ENCODE peak calls at places on chromosomes 16 and 17, in six cellular contexts. G is DND-41, T is cardiac muscle cell, D is fibroblast of lung, R is gastrocnemius medialis, P is HepG2. J is an unnamed sample. For H3K36me3, the result is how much of the 10 kb centered on the place peaks cover.

GRCh38 chr17:49012893-49013255 is 15.7 kb downstream of the IGF2BP1 start:
- DNase-seq in G (no peak), T (no peak), D (no peak), R (no peak), P (no peak), J (no peak)

GRCh38 chr16:8173111-8173644 is 417.1 kb downstream of the TMEM114 start:
- DNase-seq in G (peak), T (peak), D (peak), R (peak), P (peak), J (peak)

GRCh38 chr17:73632513-73632912 is 11.7 kb downstream of the SDK2 start:
- DNase-seq in G (no peak), T (no peak), D (no peak), R (no peak), P (no peak), J (no peak)

GRCh38 chr16:89581045-89581695 is 5.6 kb downstream of the CPNE7 start:
- DNase-seq in G (no peak), T (no peak), D (peak), R (no peak), P (peak), J (no peak)

GRCh38 chr17:56604691-56605090 is 11.2 kb downstream of the NOG start:
- DNase-seq in G (no peak), T (no peak), D (no peak), R (no peak), P (peak), J (no peak)

GRCh38 chr17:3208484-3208883 is 1.0 kb downstream of the OR1A1 start:
- DNase-seq in G (no peak), T (no peak), D (no peak), R (no peak), P (no peak), J (no peak)

GRCh38 chr17:4074831-4075495 is 67.9 kb downstream of the ZZEF1 start:
- DNase-seq in G (peak), T (peak), D (peak), R (no peak), P (peak), J (no peak)

GRCh38 chr16:2515180-2515803 is 1.5 kb downstream of the ATP6V0C start:
- DNase-seq in G (no peak), T (no peak), D (no peak), R (no peak), P (no peak), J (no peak)

GRCh38 chr17:1259910-1260389 is 10.3 kb upstream of the BHLHA9 start:
- DNase-seq in G (no peak), T (no peak), D (no peak), R (no peak), P (no peak), J (no peak)

GRCh38 chr16:16101585-16101984 is 121.7 kb downstream of the ABCC6 start:
- DNase-seq in G (no peak), T (no peak), D (no peak), R (no peak), P (no peak), J (no peak)

GRCh38 chr17:34852614-34853013 is 108.6 kb downstream of the CCT6B start:
- DNase-seq in G (no peak), T (no peak), D (no peak), R (no peak), P (no peak), J (no peak)

GRCh38 chr16:56662357-56663354 is 4.9 kb downstream of the MT1F start:
- DNase-seq in G (no peak), T (no peak), D (no peak), R (no peak), P (no peak), J (peak)

GRCh38 chr17:13024526-13025263 is 6.9 kb upstream of the ELAC2 start:
- DNase-seq in G (peak), T (peak), D (peak), R (no peak), P (peak), J (peak)

GRCh38 chr17:5537251-5537650 is 47.1 kb downstream of the NLRP1 start:
- DNase-seq in G (no peak), T (no peak), D (peak), R (no peak), P (no peak), J (no peak)

GRCh38 chr17:27454089-27454488 is 2.2 kb upstream of the KSR1 start:
- DNase-seq in G (no peak), T (no peak), D (no peak), R (no peak), P (no peak), J (no peak)

GRCh38 chr17:63480826-63481487 is 4.1 kb downstream of the ACE start:
- DNase-seq in G (no peak), T (no peak), D (no peak), R (no peak), P (no peak), J (no peak)

GRCh38 chr17:39800540-39800939 is 62.8 kb downstream of the GRB7 start:
- DNase-seq in G (peak), T (no peak), D (no peak), R (no peak), P (no peak), J (peak)

GRCh38 chr17:50707296-50708049 is at the start of gene ANKRD40:
- DNase-seq in G (peak), T (peak), D (peak), R (peak), P (peak), J (peak)

GRCh38 chr16:1427473-1428461 is 3.1 kb upstream of the PERCC1 start:
- DNase-seq in G (no peak), T (no peak), D (no peak), R (no peak), P (no peak), J (no peak)

GRCh38 chr17:83180996-83181481 is 101.6 kb downstream of the METRNL start:
- DNase-seq in G (no peak), T (no peak), D (no peak), R (no peak), P (no peak), J (no peak)

GRCh38 chr17:51244041-51244440 is 15.8 kb downstream of the MBTD1 start:
- DNase-seq in G (no peak), T (no peak), D (no peak), R (no peak), P (no peak), J (no peak)

GRCh38 chr17:20925091-20925490 is 117.7 kb downstream of the USP22 start:
- DNase-seq in G (no peak), T (no peak), D (no peak), R (no peak), P (no peak), J (no peak)

GRCh38 chr17:14693382-14693781 is 392.5 kb downstream of the HS3ST3B1 start:
- DNase-seq in G (peak), T (no peak), D (no peak), R (no peak), P (no peak), J (no peak)

GRCh38 chr16:85605912-85606841 is 6.9 kb upstream of the GSE1 start:
- DNase-seq in G (no peak), T (no peak), D (no peak), R (no peak), P (no peak), J (no peak)

GRCh38 chr16:14335297-14335696 is 264.2 kb downstream of the MRTFB start:
- DNase-seq in G (no peak), T (no peak), D (no peak), R (no peak), P (no peak), J (no peak)

GRCh38 chr16:89407282-89407924 is 83.0 kb downstream of the ANKRD11 start:
- DNase-seq in G (peak), T (no peak), D (no peak), R (no peak), P (no peak), J (no peak)

GRCh38 chr16:88534731-88535141 is 35.5 kb upstream of the ZC3H18 start:
- DNase-seq in G (no peak), T (peak), D (peak), R (no peak), P (no peak), J (peak)

GRCh38 chr17:78174870-78175642 is 6.7 kb downstream of the SYNGR2 start:
- DNase-seq in G (no peak), T (no peak), D (no peak), R (peak), P (no peak), J (no peak)

GRCh38 chr17:64506201-64506575 is at the start of gene DDX5:
- DNase-seq in G (peak), T (peak), D (no peak), R (peak), P (peak), J (peak)

GRCh38 chr16:4607841-4608703 is 6.6 kb downstream of the UBALD1 start:
- DNase-seq in G (no peak), T (no peak), D (no peak), R (no peak), P (no peak), J (no peak)
- H3K36me3 ChIP-seq in G (under half), T (under half), D (under half), R (under half), P (under half), J (under half)

GRCh38 chr16:49608801-49609200 is 235.2 kb downstream of the C16orf78 start:
- DNase-seq in G (no peak), T (peak), D (peak), R (no peak), P (peak), J (no peak)
- TF ChIP-seq CTCF in G (peak), T (peak), D (peak), R (peak), P (peak), J (no peak)

DNA sequence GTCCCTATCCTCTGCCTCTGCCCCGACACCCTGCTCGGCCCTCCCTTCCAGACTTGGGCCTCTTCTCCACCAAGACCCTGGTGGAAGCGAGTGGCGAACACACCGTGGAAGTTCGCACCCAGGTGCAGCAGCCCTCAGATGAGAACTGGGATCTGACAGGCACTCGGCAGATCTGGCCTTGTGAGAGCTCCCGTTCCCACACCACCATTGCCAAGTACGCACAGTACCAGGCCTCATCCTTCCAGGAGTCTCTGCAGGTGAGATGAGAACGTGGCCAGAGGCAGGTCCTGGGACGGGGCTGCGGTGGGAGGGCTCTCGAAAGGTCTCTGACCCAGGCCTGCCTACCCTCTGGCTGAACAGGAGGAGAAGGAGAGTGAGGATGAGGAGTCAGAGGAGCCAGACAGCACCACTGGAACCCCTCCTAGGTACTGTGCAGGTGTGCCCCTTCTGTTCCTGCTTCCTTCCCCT is 3.9 kb upstream of the TMEM88 start:
- DNase-seq in G (no peak), T (no peak), D (no peak), R (no peak), P (no peak), J (no peak)
- H3K4me3 ChIP-seq in G (peak), T (no peak), D (no peak), R (no peak), P (no peak), J (peak)

GRCh38 chr17:17130077-17130844 is 75.9 kb downstream of the PLD6 start:
- DNase-seq in G (no peak), T (no peak), D (no peak), R (no peak), P (no peak), J (no peak)

GRCh38 chr17:17131876-17132275 is 74.3 kb downstream of the PLD6 start:
- DNase-seq in G (no peak), T (no peak), D (no peak), R (no peak), P (no peak), J (no peak)

GRCh38 chr17:17134952-17135340 is 71.2 kb downstream of the PLD6 start:
- DNase-seq in G (no peak), T (no peak), D (no peak), R (no peak), P (no peak), J (no peak)

GRCh38 chr17:17134051-17134951 is 71.8 kb downstream of the PLD6 start:
- DNase-seq in G (no peak), T (no peak), D (no peak), R (no peak), P (no peak), J (no peak)

DNA sequence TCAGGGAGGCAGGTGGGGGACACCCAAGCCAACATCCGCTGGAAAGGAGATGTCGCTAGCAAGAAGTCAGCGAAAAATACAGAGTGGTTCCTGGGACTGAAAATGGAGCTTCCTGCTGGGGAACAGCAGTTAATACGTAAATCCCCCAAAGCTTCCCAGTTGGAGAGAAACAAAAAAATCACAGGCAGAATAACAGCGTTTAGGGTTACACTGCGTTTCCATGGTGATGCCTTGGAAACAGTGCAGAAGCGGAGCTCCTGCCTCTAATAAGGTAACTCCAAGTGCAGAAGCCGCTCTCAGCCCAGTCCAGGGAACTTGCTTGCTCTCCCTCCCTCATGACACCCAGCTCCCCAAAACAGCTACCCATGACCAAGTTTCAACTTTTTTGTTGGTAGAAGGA is 73.4 kb downstream of the PLD6 start:
- DNase-seq in G (no peak), T (no peak), D (no peak), R (no peak), P (no peak), J (no peak)
- H3K36me3 ChIP-seq in G (half or more), T (under half), D (under half), R (under half), P (under half), J (under half)

GRCh38 chr17:45110676-45111611 is 21.4 kb downstream of the PLCD3 start:
- DNase-seq in G (no peak), T (peak), D (peak), R (peak), P (no peak), J (no peak)

GRCh38 chr17:45107286-45107685 is 25.0 kb downstream of the PLCD3 start:
- DNase-seq in G (no peak), T (no peak), D (no peak), R (no peak), P (no peak), J (no peak)

GRCh38 chr17:45108051-45108450 is 24.3 kb downstream of the PLCD3 start:
- DNase-seq in G (no peak), T (no peak), D (no peak), R (no peak), P (no peak), J (no peak)

GRCh38 chr17:45106582-45106981 is 25.7 kb downstream of the PLCD3 start:
- DNase-seq in G (no peak), T (no peak), D (no peak), R (no peak), P (no peak), J (no peak)

GRCh38 chr17:45108595-45109521 is 23.5 kb downstream of the PLCD3 start:
- DNase-seq in G (no peak), T (no peak), D (no peak), R (no peak), P (no peak), J (no peak)
- TF ChIP-seq CTCF in G (no peak), T (no peak), D (peak), R (peak), P (peak), J (no peak)

DNA sequence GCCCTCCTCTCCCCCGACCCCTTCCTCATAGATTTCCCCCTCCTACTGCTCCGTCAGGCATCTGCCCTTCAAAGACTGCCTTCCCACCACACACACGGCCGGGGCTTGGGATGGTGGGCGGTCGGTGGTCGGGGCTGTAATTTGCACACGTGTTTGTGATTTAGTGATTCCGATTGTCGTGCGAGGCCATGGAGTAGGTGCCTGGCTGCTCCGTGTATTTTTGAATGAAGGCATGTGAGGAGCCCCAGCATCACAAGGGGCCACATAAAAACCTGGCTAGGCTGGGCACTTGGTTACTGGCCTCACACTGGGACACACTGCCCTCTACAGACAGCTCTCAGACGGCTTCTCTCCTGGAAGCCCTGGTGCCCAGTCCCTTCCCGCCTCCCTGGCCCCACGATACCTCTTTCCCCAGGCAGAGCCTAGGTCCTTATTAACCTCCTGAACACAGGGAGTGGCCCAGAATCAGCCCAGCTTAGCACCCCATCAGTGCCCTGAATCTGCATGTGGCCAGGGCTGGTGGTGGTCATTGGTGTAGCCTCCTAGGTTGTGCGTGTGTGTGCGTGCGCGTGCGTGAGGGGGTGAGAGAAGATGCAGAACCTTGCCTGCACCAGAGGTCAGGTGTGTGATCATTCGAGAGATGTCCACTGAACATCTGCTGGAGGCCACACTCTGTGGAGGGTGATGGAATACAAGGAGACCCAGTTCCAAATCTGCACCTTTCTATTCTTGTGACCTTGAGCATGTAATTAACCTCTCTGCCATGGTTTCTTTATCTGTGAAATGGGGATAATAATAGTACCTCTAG is 1.3 kb upstream of the SOCS1 start:
- DNase-seq in G (peak), T (peak), D (peak), R (peak), P (peak), J (peak)
- H3K4me3 ChIP-seq in G (peak), T (peak), D (peak), R (peak), P (peak), J (peak)

DNA sequence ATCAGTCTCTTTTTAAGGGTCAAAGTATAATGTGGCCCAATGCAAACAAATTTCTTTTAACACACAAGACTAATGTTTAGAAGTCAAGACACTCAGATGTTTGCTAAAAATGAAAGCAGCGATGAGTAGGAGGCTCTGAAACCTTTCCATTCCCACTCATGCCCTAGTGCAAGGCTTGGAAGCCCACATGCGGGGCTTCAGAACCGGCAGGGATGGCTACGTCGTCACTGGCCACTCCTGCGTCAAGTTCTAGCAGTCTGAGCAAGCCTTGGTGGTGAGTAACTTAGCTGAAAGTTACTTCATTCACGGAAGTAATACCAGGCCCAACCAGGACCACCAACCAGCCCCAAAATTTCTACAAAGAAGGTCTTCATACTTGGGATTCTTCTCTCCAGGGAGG is 14.8 kb upstream of the TMED6 start:
- DNase-seq in G (no peak), T (no peak), D (no peak), R (no peak), P (no peak), J (no peak)
- H3K36me3 ChIP-seq in G (half or more), T (half or more), D (under half), R (under half), P (under half), J (under half)

GRCh38 chr17:47841488-47842308 is 625 bp upstream of the SCRN2 start:
- DNase-seq in G (no peak), T (no peak), D (no peak), R (no peak), P (no peak), J (no peak)
- TF ChIP-seq CTCF in G (no peak), T (no peak), D (no peak), R (peak), P (no peak), J (peak)

GRCh38 chr17:42097691-42098661 is at the start of gene ZNF385C:
- DNase-seq in G (no peak), T (peak), D (no peak), R (no peak), P (no peak), J (peak)
- H3K4me3 ChIP-seq in G (no peak), T (no peak), D (no peak), R (no peak), P (peak), J (peak)

DNA sequence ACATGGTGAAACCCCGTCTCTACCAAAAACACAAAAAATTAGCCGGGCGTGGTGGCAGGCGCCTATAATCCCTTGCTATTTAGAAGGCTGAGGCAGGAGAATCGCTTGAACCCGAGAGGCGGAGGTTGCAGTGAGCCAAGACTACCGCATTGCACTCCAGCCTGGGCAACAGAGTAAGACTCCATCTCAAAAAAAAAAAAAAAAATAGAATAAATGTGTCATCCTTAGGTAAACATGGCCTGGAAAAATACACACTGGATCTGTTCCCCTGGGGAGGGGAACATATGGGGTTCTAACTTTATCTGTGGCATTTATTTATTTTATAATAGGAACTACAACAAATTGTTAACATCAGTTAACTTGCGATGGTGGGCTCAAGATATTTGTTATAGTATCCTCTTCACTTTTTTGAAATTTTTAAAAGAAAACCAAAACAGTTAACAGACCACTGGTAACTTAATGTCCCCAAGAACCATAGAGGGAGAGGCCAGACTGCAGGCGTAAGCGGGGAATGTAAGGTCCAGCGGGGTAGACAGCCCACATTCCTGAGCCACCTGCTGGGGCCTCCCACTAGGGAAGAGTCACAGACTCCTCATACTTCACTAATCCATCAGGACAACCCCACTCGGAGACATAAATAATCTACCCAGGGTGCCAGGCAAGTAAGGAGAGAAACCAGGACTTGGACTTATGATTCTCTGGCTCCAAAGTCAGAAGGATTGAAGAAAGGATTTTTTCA is 12.5 kb upstream of the TXNDC11 start:
- DNase-seq in G (no peak), T (no peak), D (no peak), R (no peak), P (no peak), J (no peak)
- H3K36me3 ChIP-seq in G (half or more), T (half or more), D (under half), R (under half), P (under half), J (under half)

J was measured in CD8-positive, alpha-beta T cell.